ENCODE peak calls at places on chromosomes 4 and X, in four cellular contexts. Y, B, O and W are unnamed samples.
A peak's percentile ranks its signal among the peaks of the same experiment; 100 is the strongest.

GRCh38 chrX:45527834-45528233 is 327.2 kb upstream of the DIPK2B start:
- DNase-seq in B (no peak), Y (no peak), O (no peak), W (no peak)

GRCh38 chr4:6893449-6894085 is 16.1 kb upstream of the TBC1D14 start:
- DNase-seq in O (peak; percentile 57), B (peak; percentile 52), Y (no peak), W (no peak)

GRCh38 chr4:26044524-26044923 is 130.5 kb downstream of the SMIM20 start:
- DNase-seq in O (no peak), B (no peak), Y (no peak), W (no peak)

GRCh38 chrX:104310084-104310483 is 55.4 kb upstream of the ESX1 start:
- DNase-seq in Y (no peak), B (no peak), O (no peak), W (no peak)

GRCh38 chr4:1351854-1352633 is 5.0 kb downstream of the UVSSA start:
- DNase-seq in Y (peak; percentile 96), O (peak; percentile 93), B (peak; percentile 58), W (peak; percentile 78)

GRCh38 chr4:173076903-173077629 is 91.5 kb upstream of the GALNT7 start:
- DNase-seq in B (no peak), Y (no peak), O (no peak), W (no peak)

GRCh38 chr4:37601527-37601926 is 84.6 kb downstream of the RELL1 start:
- DNase-seq in Y (no peak), O (no peak), B (no peak), W (no peak)

GRCh38 chrX:49071877-49072711 is 1.7 kb downstream of the PRAF2 start:
- DNase-seq in O (peak; percentile 72), B (no peak), Y (peak; percentile 92), W (no peak)

GRCh38 chr4:146243141-146243882 is 29.0 kb downstream of the REELD1 start:
- DNase-seq in Y (no peak), B (no peak), O (peak; percentile 35), W (peak; percentile 38)

GRCh38 chr4:71456841-71457240 is 118.0 kb downstream of the SLC4A4 start:
- DNase-seq in Y (no peak), B (peak; percentile 3), O (no peak), W (no peak)

GRCh38 chr4:129062580-129062979 is 30.8 kb downstream of the SCLT1 start:
- DNase-seq in B (no peak), Y (no peak), O (no peak), W (no peak)
- H3K9me3 ChIP-seq in B (peaks cover 38% of the 10 kb centered on the region), Y (peaks cover 19% of the 10 kb centered on the region), O (peaks cover 73% of the 10 kb centered on the region), W (peaks cover 20% of the 10 kb centered on the region)

GRCh38 chr4:13530823-13531608 is 13.3 kb downstream of the NKX3-2 start:
- DNase-seq in B (no peak), Y (no peak), O (no peak), W (no peak)
- H3K9me3 ChIP-seq in B (no peaks in the 10 kb centered on the region), Y (no peaks in the 10 kb centered on the region), O (no peaks in the 10 kb centered on the region), W (peaks cover 3% of the 10 kb centered on the region)

GRCh38 chrX:143298663-143299241 is 218.5 kb downstream of the SPANXN3 start:
- DNase-seq in B (no peak), Y (no peak), O (no peak), W (no peak)

GRCh38 chrX:143296521-143296920 is 220.8 kb downstream of the SPANXN3 start:
- DNase-seq in B (no peak), O (no peak), Y (no peak), W (no peak)
- H3K9me3 ChIP-seq in B (no peaks in the 10 kb centered on the region), O (no peaks in the 10 kb centered on the region), Y (no peaks in the 10 kb centered on the region), W (peaks cover 2% of the 10 kb centered on the region)

GRCh38 chrX:153351981-153352380 is 18.0 kb downstream of the ZNF275 start:
- DNase-seq in O (no peak), Y (no peak), B (no peak), W (no peak)

GRCh38 chrX:153352858-153353257 is 18.9 kb downstream of the ZNF275 start:
- DNase-seq in B (no peak), Y (no peak), O (no peak), W (no peak)

GRCh38 chrX:153347530-153347929 is 13.6 kb downstream of the ZNF275 start:
- DNase-seq in B (no peak), Y (no peak), O (no peak), W (no peak)

GRCh38 chrX:153349952-153350351 is 16.0 kb downstream of the ZNF275 start:
- DNase-seq in B (no peak), Y (no peak), O (no peak), W (no peak)

DNA sequence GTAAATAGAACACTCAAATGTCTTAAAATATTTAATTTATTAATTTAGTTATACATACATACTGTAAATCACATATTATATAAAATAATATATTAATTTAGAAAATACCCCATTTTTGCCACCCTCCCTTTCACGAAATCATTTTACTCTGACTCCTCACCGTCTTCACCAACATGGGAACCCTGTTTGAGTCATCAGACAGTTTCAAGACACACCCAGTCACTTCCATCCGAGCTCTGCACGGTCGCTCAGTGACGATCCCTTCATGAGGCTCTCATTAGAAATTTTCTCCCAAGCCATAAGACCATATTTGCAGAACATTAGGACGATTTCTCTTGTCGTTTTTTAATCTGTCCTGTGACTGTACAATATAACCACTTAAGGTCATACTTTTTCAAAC is 14.5 kb downstream of the ZNF275 start:
- DNase-seq in Y (no peak), O (no peak), B (no peak), W (no peak)
- H3K9me3 ChIP-seq in Y (no peaks in the 10 kb centered on the region), O (no peaks in the 10 kb centered on the region), B (no peaks in the 10 kb centered on the region), W (no peaks in the 10 kb centered on the region)

GRCh38 chrX:57899064-57899463 is 11.2 kb downstream of the ZXDA start:
- DNase-seq in B (no peak), Y (no peak), O (no peak), W (no peak)
- H3K9me3 ChIP-seq in B (no peaks in the 10 kb centered on the region), Y (no peaks in the 10 kb centered on the region), O (no peaks in the 10 kb centered on the region), W (no peaks in the 10 kb centered on the region)

DNA sequence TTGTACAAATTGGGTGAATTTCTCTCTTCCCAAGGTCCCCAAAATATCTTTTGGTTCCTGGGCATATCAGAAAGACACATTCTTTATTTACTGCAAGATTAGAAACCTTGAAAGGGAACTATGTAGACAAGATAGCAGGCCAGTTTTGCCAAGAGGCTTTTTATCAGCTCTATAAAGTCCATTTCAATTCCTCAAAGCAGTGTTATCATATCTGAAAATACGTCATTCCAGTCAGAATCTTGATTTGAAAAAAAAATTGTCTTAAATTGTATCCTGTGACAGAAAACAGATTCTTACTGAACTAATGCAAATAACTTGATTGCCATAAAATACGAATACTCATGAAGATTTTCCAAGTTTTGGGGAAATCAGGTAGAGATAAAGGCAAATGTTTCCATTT is 37.0 kb upstream of the NSG1 start:
- DNase-seq in B (no peak), O (no peak), Y (no peak), W (no peak)
- H3K9me3 ChIP-seq in B (no peaks in the 10 kb centered on the region), O (no peaks in the 10 kb centered on the region), Y (peaks cover 1% of the 10 kb centered on the region), W (no peaks in the 10 kb centered on the region)

GRCh38 chrX:2192584-2193272 is 308.0 kb downstream of the DHRSX start:
- DNase-seq in Y (no peak), B (no peak), O (no peak), W (no peak)
- H3K9me3 ChIP-seq in Y (no peaks in the 10 kb centered on the region), B (no peaks in the 10 kb centered on the region), O (no peaks in the 10 kb centered on the region), W (no peaks in the 10 kb centered on the region)

GRCh38 chrX:129423191-129423590 is 100.1 kb downstream of the SMARCA1 start:
- DNase-seq in O (no peak), Y (no peak), B (no peak), W (no peak)
- H3K9me3 ChIP-seq in O (no peaks in the 10 kb centered on the region), Y (no peaks in the 10 kb centered on the region), B (peaks cover 45% of the 10 kb centered on the region), W (no peaks in the 10 kb centered on the region)

GRCh38 chrX:117543885-117544284 is 572.7 kb downstream of the KLHL13 start:
- DNase-seq in Y (no peak), B (no peak), O (no peak), W (no peak)
- H3K9me3 ChIP-seq in Y (no peaks in the 10 kb centered on the region), B (no peaks in the 10 kb centered on the region), O (no peaks in the 10 kb centered on the region), W (no peaks in the 10 kb centered on the region)

DNA sequence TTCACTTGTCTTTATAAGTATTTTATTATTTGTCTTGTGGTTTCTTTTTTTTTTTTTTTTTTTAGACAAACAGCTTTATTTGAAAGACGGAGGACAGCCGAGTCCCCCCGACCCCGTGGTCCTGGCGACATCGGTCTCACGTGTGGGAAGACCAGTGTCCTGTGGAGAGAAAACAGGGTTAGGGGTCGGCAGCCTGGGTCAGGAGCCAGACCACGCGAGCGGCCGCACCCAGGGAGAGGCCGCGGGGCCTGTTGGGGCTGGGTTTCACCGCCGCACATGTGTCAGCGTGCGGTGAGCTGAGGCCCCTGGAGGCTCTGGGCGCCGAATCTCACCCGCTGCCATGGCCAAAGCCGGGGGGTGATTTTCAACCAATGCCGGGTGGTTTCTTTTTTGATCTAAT is 17.8 kb upstream of the RAB33B start:
- DNase-seq in B (no peak), O (no peak), Y (no peak), W (no peak)
- H3K9me3 ChIP-seq in B (peaks cover 20% of the 10 kb centered on the region), O (peaks cover 9% of the 10 kb centered on the region), Y (peaks cover 8% of the 10 kb centered on the region), W (no peaks in the 10 kb centered on the region)